ENCODE peak calls at places on chromosomes 12 and 14, in ten cellular contexts. T, R, P, Y, G, N, F, Z, U and E are unnamed samples.

GRCh38 chr12:65614259-65614658 is 210.0 kb upstream of the HMGA2 start:
- DNase-seq in T (no peak), R (no peak), P (no peak), Y (no peak), G (no peak), N (no peak), F (no peak), Z (no peak), U (no peak), E (no peak)

GRCh38 chr14:103123128-103123633 is at the start of gene TNFAIP2:
- DNase-seq in T (peak), R (no peak), P (peak), Y (no peak), G (peak), N (no peak), F (no peak), Z (peak), U (peak), E (no peak)

GRCh38 chr14:34713681-34714319 is 593 bp downstream of the CFL2 start:
- DNase-seq in T (no peak), R (peak), P (no peak), Y (no peak), G (peak), N (no peak), F (no peak), Z (peak), U (peak), E (peak)

GRCh38 chr12:111600296-111600562 is 1.1 kb upstream of the ATXN2 start:
- DNase-seq in T (no peak), R (no peak), P (no peak), Y (no peak), G (no peak), N (no peak), F (no peak), Z (no peak), U (no peak), E (no peak)

GRCh38 chr12:51997156-51997555 is 9.6 kb upstream of the TAMALIN start:
- DNase-seq in T (no peak), R (no peak), P (no peak), Y (no peak), G (no peak), N (no peak), F (no peak), Z (no peak), U (no peak), E (no peak)

GRCh38 chr14:68427550-68427890 is 365.3 kb downstream of the ZFP36L1 start:
- DNase-seq in T (no peak), R (no peak), P (no peak), Y (no peak), G (no peak), N (no peak), F (no peak), Z (no peak), U (peak), E (no peak)

GRCh38 chr12:4224211-4224878 is 49.2 kb upstream of the CCND2 start:
- DNase-seq in T (no peak), R (no peak), P (no peak), Y (no peak), G (no peak), N (no peak), F (no peak), Z (no peak), U (no peak), E (no peak)

GRCh38 chr12:132711169-132711843 is 664 bp downstream of the PGAM5 start:
- DNase-seq in T (peak), R (no peak), P (peak), Y (no peak), G (no peak), N (no peak), F (no peak), Z (no peak), U (no peak), E (peak)

GRCh38 chr12:116637589-116638165 is 78.5 kb downstream of the MAP1LC3B2 start:
- DNase-seq in T (no peak), R (no peak), P (no peak), Y (no peak), G (no peak), N (no peak), F (no peak), Z (no peak), U (no peak), E (no peak)

GRCh38 chr12:109027767-109028166 is 6.9 kb upstream of the SVOP start:
- DNase-seq in T (no peak), R (no peak), P (no peak), Y (no peak), G (no peak), N (no peak), F (no peak), Z (no peak), U (no peak), E (no peak)

GRCh38 chr14:68084256-68084655 is 264.7 kb downstream of the RAD51B start:
- DNase-seq in T (no peak), R (no peak), P (no peak), Y (no peak), G (no peak), N (no peak), F (no peak), Z (no peak), U (peak), E (no peak)

GRCh38 chr14:102215071-102215470 is 75.4 kb downstream of the WDR20 start:
- DNase-seq in T (no peak), R (peak), P (no peak), Y (no peak), G (no peak), N (peak), F (no peak), Z (no peak), U (no peak), E (no peak)

GRCh38 chr12:57550628-57551549 is 1.0 kb downstream of the KIF5A start:
- DNase-seq in T (no peak), R (no peak), P (no peak), Y (no peak), G (no peak), N (no peak), F (no peak), Z (no peak), U (no peak), E (no peak)

GRCh38 chr14:96616168-96616681 is 114.0 kb downstream of the PAPOLA start:
- DNase-seq in T (no peak), R (no peak), P (peak), Y (no peak), G (no peak), N (no peak), F (no peak), Z (no peak), U (no peak), E (no peak)

DNA sequence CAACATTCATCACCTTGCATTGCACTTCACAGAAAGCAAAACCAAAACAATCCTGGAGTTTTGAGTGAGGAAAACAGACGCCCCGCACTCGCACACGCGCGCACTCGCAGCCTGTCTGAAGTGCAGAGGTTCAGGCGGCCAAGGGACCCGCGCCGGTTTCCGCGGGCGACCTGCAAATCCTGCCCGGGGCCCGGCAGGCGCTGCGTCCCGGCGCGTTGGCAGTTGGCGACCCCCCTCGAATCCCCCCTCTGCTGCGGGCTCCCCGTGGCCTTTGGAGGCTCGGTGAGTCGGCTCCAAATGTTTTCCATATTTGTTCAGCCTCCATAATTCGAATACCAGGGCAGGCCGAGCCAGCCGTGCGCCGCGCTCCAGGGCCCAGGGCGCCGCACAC is at the start of gene SSPN:
- DNase-seq in T (peak), R (no peak), P (peak), Y (peak), G (peak), N (no peak), F (peak), Z (peak), U (peak), E (peak)
- TF ChIP-seq CTCF in T (no peak), R (no peak), P (no peak), Y (no peak), G (no peak), N (no peak), F (no peak), Z (no peak), U (no peak), E (no peak)

GRCh38 chr12:21918456-21918855 is 22.8 kb downstream of the ABCC9 start:
- DNase-seq in T (no peak), R (no peak), P (no peak), Y (no peak), G (no peak), N (no peak), F (no peak), Z (no peak), U (no peak), E (no peak)
- TF ChIP-seq CTCF in T (no peak), R (no peak), P (no peak), Y (no peak), G (no peak), N (no peak), F (no peak), Z (no peak), U (no peak), E (no peak)

GRCh38 chr12:124498870-124499753 is 68.3 kb downstream of the NCOR2 start:
- DNase-seq in T (no peak), R (no peak), P (no peak), Y (no peak), G (no peak), N (no peak), F (no peak), Z (no peak), U (no peak), E (no peak)
- TF ChIP-seq CTCF in T (no peak), R (peak), P (no peak), Y (no peak), G (no peak), N (no peak), F (no peak), Z (no peak), U (no peak), E (no peak)

GRCh38 chr12:118299791-118300460 is 72.8 kb downstream of the TAOK3 start:
- DNase-seq in T (no peak), R (no peak), P (no peak), Y (no peak), G (no peak), N (no peak), F (no peak), Z (no peak), U (no peak), E (no peak)
- TF ChIP-seq CTCF in T (no peak), R (no peak), P (no peak), Y (no peak), G (no peak), N (no peak), F (no peak), Z (no peak), U (no peak), E (no peak)

GRCh38 chr12:74644681-74645080 is 107.0 kb downstream of the ATXN7L3B start:
- DNase-seq in T (no peak), R (no peak), P (no peak), Y (no peak), G (no peak), N (no peak), F (no peak), Z (no peak), U (no peak), E (no peak)

GRCh38 chr12:74641694-74642093 is 104.1 kb downstream of the ATXN7L3B start:
- DNase-seq in T (no peak), R (no peak), P (no peak), Y (no peak), G (no peak), N (no peak), F (no peak), Z (no peak), U (no peak), E (no peak)

GRCh38 chr12:74647241-74647640 is 109.6 kb downstream of the ATXN7L3B start:
- DNase-seq in T (no peak), R (no peak), P (no peak), Y (no peak), G (no peak), N (no peak), F (no peak), Z (no peak), U (no peak), E (no peak)

GRCh38 chr12:74641262-74641661 is 103.6 kb downstream of the ATXN7L3B start:
- DNase-seq in T (no peak), R (no peak), P (no peak), Y (no peak), G (no peak), N (no peak), F (no peak), Z (no peak), U (no peak), E (no peak)

GRCh38 chr12:74646831-74647230 is 109.2 kb downstream of the ATXN7L3B start:
- DNase-seq in T (no peak), R (no peak), P (no peak), Y (no peak), G (no peak), N (no peak), F (no peak), Z (no peak), U (peak), E (no peak)
- TF ChIP-seq CTCF in T (no peak), R (no peak), P (no peak), Y (no peak), G (no peak), N (no peak), F (no peak), Z (no peak), U (peak), E (no peak)

GRCh38 chr12:49368240-49368600 is 958 bp downstream of the SPATS2 start:
- DNase-seq in T (no peak), R (no peak), P (no peak), Y (no peak), G (no peak), N (no peak), F (no peak), Z (no peak), U (no peak), E (no peak)

GRCh38 chr12:49366652-49367380 is 446 bp upstream of the SPATS2 start:
- DNase-seq in T (peak), R (no peak), P (peak), Y (peak), G (peak), N (peak), F (no peak), Z (peak), U (peak), E (peak)

GRCh38 chr12:49370539-49370938 is 3.3 kb downstream of the SPATS2 start:
- DNase-seq in T (no peak), R (no peak), P (no peak), Y (no peak), G (no peak), N (no peak), F (no peak), Z (no peak), U (no peak), E (no peak)

GRCh38 chr12:49367381-49368239 is at the start of gene SPATS2:
- DNase-seq in T (no peak), R (no peak), P (peak), Y (no peak), G (no peak), N (no peak), F (peak), Z (no peak), U (peak), E (peak)

DNA sequence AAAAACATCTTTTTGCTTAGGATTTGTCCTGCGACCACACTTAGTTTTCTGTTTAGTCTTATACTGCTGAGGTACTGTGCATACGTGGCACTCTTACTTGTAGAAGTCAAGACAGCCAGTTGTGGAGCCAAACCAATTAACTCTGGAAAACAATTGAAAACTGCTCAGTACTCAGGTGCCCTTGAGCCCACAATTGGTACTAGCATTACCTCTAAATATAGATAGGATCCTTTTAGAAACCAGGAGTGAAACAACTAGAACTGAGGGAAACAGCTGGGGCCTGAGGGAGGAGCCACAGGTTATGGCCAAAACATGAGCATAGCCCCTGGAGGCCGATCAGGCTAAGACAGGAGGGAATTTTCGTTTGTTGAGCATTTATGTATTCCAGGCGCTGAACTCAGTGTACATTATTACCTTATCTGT is 2.5 kb downstream of the SPATS2 start:
- DNase-seq in T (peak), R (no peak), P (peak), Y (no peak), G (no peak), N (no peak), F (no peak), Z (peak), U (peak), E (peak)
- TF ChIP-seq CTCF in T (peak), R (peak), P (no peak), Y (peak), G (peak), N (peak), F (peak), Z (peak), U (peak), E (peak)

GRCh38 chr14:89013098-89013504 is 188.7 kb downstream of the TTC8 start:
- DNase-seq in T (no peak), R (no peak), P (peak), Y (no peak), G (no peak), N (no peak), F (no peak), Z (no peak), U (peak), E (peak)

GRCh38 chr14:89014570-89014847 is 190.1 kb downstream of the TTC8 start:
- DNase-seq in T (no peak), R (no peak), P (no peak), Y (no peak), G (no peak), N (no peak), F (no peak), Z (no peak), U (no peak), E (no peak)

GRCh38 chr14:89017417-89017816 is 193.0 kb downstream of the TTC8 start:
- DNase-seq in T (no peak), R (no peak), P (no peak), Y (no peak), G (no peak), N (no peak), F (no peak), Z (no peak), U (no peak), E (no peak)

GRCh38 chr14:89013698-89014569 is 189.5 kb downstream of the TTC8 start:
- DNase-seq in T (no peak), R (no peak), P (no peak), Y (no peak), G (no peak), N (no peak), F (no peak), Z (no peak), U (no peak), E (no peak)

GRCh38 chr14:89015016-89015415 is 190.6 kb downstream of the TTC8 start:
- DNase-seq in T (no peak), R (no peak), P (no peak), Y (no peak), G (no peak), N (no peak), F (no peak), Z (no peak), U (no peak), E (no peak)
- TF ChIP-seq CTCF in T (no peak), R (peak), P (no peak), Y (no peak), G (no peak), N (peak), F (no peak), Z (no peak), U (no peak), E (no peak)